ENCODE peak calls at places on chromosomes 2 and 18, in seven cellular contexts. W, L, J, T, O, M and G are unnamed samples.

GRCh38 chr2:53970095-53970897 is 497 bp downstream of the PSME4 start:
- DNase-seq in W (peak), L (peak), J (no peak), T (peak), O (no peak), M (no peak), G (peak)

GRCh38 chr2:143357956-143358355 is 228.7 kb downstream of the ARHGAP15 start:
- DNase-seq in W (no peak), L (no peak), J (peak), T (no peak), O (no peak), M (no peak), G (no peak)

GRCh38 chr2:235230809-235231601 is 262.8 kb upstream of the AGAP1 start:
- DNase-seq in W (no peak), L (no peak), J (no peak), T (no peak), O (no peak), M (no peak), G (no peak)

GRCh38 chr2:198424112-198424511 is 619.7 kb downstream of the PLCL1 start:
- DNase-seq in W (no peak), L (no peak), J (no peak), T (no peak), O (no peak), M (no peak), G (no peak)

GRCh38 chr18:33605250-33605649 is 27.2 kb downstream of the ASXL3 start:
- DNase-seq in W (no peak), L (no peak), J (no peak), T (no peak), O (no peak), M (no peak), G (no peak)

GRCh38 chr2:115908731-115909130 is 1466.3 kb downstream of the DPP10 start:
- DNase-seq in W (no peak), L (no peak), J (no peak), T (no peak), O (no peak), M (no peak), G (no peak)

GRCh38 chr2:2942225-2942624 is 435.4 kb downstream of the EIPR1 start:
- DNase-seq in W (no peak), L (no peak), J (no peak), T (no peak), O (no peak), M (no peak), G (no peak)

GRCh38 chr2:235658371-235659174 is 164.7 kb downstream of the AGAP1 start:
- DNase-seq in W (no peak), L (no peak), J (no peak), T (no peak), O (no peak), M (no peak), G (no peak)

GRCh38 chr2:186065491-186065890 is 326.9 kb downstream of the FSIP2 start:
- DNase-seq in W (no peak), L (no peak), J (no peak), T (no peak), O (no peak), M (no peak), G (no peak)

GRCh38 chr2:224870341-224870740 is 154.2 kb upstream of the CCDC195 start:
- DNase-seq in W (peak), L (no peak), J (no peak), T (no peak), O (no peak), M (no peak), G (no peak)

GRCh38 chr18:46152808-46153617 is 48.8 kb downstream of the HAUS1 start:
- DNase-seq in W (no peak), L (no peak), J (peak), T (peak), O (no peak), M (no peak), G (no peak)

GRCh38 chr2:158457092-158457825 is 507 bp downstream of the PKP4 start:
- DNase-seq in W (peak), L (peak), J (peak), T (peak), O (no peak), M (peak), G (peak)

GRCh38 chr2:47724221-47724981 is 58.5 kb upstream of the MSH6 start:
- DNase-seq in W (peak), L (no peak), J (no peak), T (no peak), O (no peak), M (no peak), G (no peak)

GRCh38 chr2:3518496-3519254 is 656 bp downstream of the ADI1 start:
- DNase-seq in W (peak), L (peak), J (peak), T (peak), O (peak), M (peak), G (peak)

GRCh38 chr2:131040661-131041401 is 52.4 kb downstream of the FAM168B start:
- DNase-seq in W (no peak), L (no peak), J (no peak), T (no peak), O (no peak), M (no peak), G (peak)

GRCh38 chr2:113217455-113218282 is 43.9 kb downstream of the PSD4 start:
- DNase-seq in W (no peak), L (no peak), J (peak), T (no peak), O (no peak), M (no peak), G (no peak)

GRCh38 chr18:7084766-7085080 is 32.9 kb downstream of the LAMA1 start:
- DNase-seq in W (peak), L (no peak), J (no peak), T (no peak), O (no peak), M (no peak), G (no peak)

GRCh38 chr2:200405599-200406298 is 99.3 kb downstream of the SPATS2L start:
- DNase-seq in W (peak), L (no peak), J (no peak), T (peak), O (peak), M (no peak), G (no peak)

GRCh38 chr18:47790036-47790435 is 140.4 kb downstream of the SMAD2 start:
- DNase-seq in W (no peak), L (no peak), J (no peak), T (no peak), O (no peak), M (no peak), G (no peak)

GRCh38 chr2:221546505-221547225 is 25.4 kb downstream of the EPHA4 start:
- DNase-seq in W (no peak), L (no peak), J (no peak), T (no peak), O (peak), M (no peak), G (no peak)

GRCh38 chr2:219521066-219521880 is 7.0 kb downstream of the ASIC4 start:
- DNase-seq in W (peak), L (no peak), J (no peak), T (peak), O (no peak), M (no peak), G (no peak)

GRCh38 chr18:50297621-50298442 is 10.3 kb upstream of the CXXC1 start:
- DNase-seq in W (peak), L (peak), J (peak), T (no peak), O (no peak), M (peak), G (peak)

GRCh38 chr18:23862071-23862470 is 152.5 kb upstream of the TTC39C start:
- DNase-seq in W (peak), L (no peak), J (no peak), T (no peak), O (no peak), M (no peak), G (no peak)

GRCh38 chr18:59096098-59096779 is 43.4 kb upstream of the SEC11C start:
- DNase-seq in W (no peak), L (no peak), J (no peak), T (no peak), O (no peak), M (no peak), G (no peak)

GRCh38 chr2:9416962-9417316 is 6.4 kb downstream of the ITGB1BP1 start:
- DNase-seq in W (no peak), L (no peak), J (no peak), T (no peak), O (no peak), M (no peak), G (no peak)

GRCh38 chr2:67974564-67975430 is 88.0 kb downstream of the C1D start:
- DNase-seq in W (no peak), L (no peak), J (no peak), T (no peak), O (no peak), M (no peak), G (peak)

GRCh38 chr2:151518802-151519201 is 109.1 kb downstream of the RIF1 start:
- DNase-seq in W (peak), L (no peak), J (no peak), T (no peak), O (no peak), M (no peak), G (no peak)

GRCh38 chr2:96430394-96430988 is 74.7 kb downstream of the NEURL3 start:
- DNase-seq in W (no peak), L (no peak), J (peak), T (no peak), O (no peak), M (no peak), G (no peak)

GRCh38 chr18:75915941-75916640 is 488.6 kb upstream of the SMIM21 start:
- DNase-seq in W (no peak), L (no peak), J (peak), T (peak), O (no peak), M (no peak), G (peak)

GRCh38 chr2:224816816-224817215 is 100.7 kb upstream of the CCDC195 start:
- DNase-seq in W (peak), L (no peak), J (no peak), T (no peak), O (peak), M (no peak), G (no peak)

GRCh38 chr2:225683258-225683657 is 283.7 kb downstream of the NYAP2 start:
- DNase-seq in W (no peak), L (no peak), J (no peak), T (no peak), O (no peak), M (no peak), G (no peak)

GRCh38 chr2:218367415-218368149 is 10.9 kb downstream of the CATIP start:
- DNase-seq in W (peak), L (peak), J (peak), T (peak), O (peak), M (peak), G (peak)

GRCh38 chr2:109126501-109126860 is 2.5 kb upstream of the SH3RF3 start:
- DNase-seq in W (peak), L (no peak), J (no peak), T (no peak), O (no peak), M (no peak), G (no peak)

GRCh38 chr2:37168217-37168981 is 11.6 kb upstream of the EIF2AK2 start:
- DNase-seq in W (peak), L (no peak), J (no peak), T (peak), O (peak), M (peak), G (peak)

DNA sequence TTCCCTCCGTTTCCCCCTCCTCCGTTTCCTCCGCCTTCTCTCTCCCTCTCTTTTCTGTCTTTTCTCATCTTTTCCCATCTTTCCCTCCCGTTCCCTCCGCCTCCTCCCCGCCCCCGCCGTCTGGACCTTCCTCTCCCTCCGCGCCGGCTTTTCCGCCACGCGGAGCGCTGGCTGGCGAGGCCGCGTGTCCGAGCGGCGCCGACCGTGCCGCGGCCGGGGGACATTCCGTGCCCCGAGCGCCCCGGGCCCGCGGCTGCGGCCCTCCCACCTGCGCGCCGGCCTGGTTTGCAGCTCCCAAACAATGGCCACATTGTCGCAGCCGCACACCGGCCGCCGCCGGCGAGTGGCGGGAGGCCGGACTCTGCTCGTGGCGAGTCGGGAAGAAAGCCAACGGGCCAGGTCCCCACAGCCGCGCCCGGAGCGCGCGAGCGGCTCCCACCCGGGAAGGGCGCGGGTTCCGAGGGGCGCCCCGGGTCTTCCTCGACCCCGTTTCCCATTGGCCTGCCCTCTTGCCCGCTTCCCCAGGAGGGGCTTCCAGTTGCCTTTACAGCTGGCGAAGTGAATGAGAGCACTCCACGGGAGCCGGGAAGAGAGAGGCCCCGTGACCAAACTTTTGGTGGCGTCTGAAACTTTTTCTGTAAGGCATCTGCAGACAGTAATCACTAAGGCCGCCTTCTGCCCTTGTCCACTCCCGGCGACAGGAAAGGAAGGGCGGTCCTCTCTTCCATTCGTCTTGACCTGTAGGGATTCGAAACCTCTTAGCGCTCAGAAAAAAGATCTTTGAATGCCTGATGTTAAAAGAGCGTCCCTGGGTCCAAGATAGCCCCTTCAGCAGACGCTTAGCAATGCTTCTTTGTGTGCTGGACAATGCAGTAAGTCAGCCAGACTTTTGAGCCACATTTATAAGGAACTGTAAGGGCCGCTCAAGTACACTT is 6.1 kb downstream of the GLI2 start:
- DNase-seq in W (no peak), L (no peak), J (peak), T (no peak), O (no peak), M (no peak), G (no peak)
- TF ChIP-seq POLR2A in W (no peak), L (no peak), J (no peak), T (no peak), O (no peak), M (no peak), G (no peak)

GRCh38 chr2:231685349-231686191 is 22.8 kb upstream of the PTMA start:
- DNase-seq in W (no peak), L (no peak), J (no peak), T (no peak), O (no peak), M (no peak), G (no peak)

GRCh38 chr2:231682546-231683291 is 25.6 kb upstream of the PTMA start:
- DNase-seq in W (no peak), L (no peak), J (no peak), T (no peak), O (no peak), M (no peak), G (no peak)

GRCh38 chr2:231684314-231685223 is 23.8 kb upstream of the PTMA start:
- DNase-seq in W (no peak), L (no peak), J (peak), T (no peak), O (no peak), M (no peak), G (no peak)

GRCh38 chr2:231683292-231683898 is 24.9 kb upstream of the PTMA start:
- DNase-seq in W (no peak), L (no peak), J (no peak), T (no peak), O (no peak), M (no peak), G (no peak)

GRCh38 chr2:231683907-231684306 is 24.4 kb upstream of the PTMA start:
- DNase-seq in W (no peak), L (no peak), J (no peak), T (no peak), O (no peak), M (no peak), G (no peak)
- H3K27ac ChIP-seq in W (no peak), L (no peak), J (no peak), T (no peak), O (no peak), M (no peak), G (no peak)

DNA sequence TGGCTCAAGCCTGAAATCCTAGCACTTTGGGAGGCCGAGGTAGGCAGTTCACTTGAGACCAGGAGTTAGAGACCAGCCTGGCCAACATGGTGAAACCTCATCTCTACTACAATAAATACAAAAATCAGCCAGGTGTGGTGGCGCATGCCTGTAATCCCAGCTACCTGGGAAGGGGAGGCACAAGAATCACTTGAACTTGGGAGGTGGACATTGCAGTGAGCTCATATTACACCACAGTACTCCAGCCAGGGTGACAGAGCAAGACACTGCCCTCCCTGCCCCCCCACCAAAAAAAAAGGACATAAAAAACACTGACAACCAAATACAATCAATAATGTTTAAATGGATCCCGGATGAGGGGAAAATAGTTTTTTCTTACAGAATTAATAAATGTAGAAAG is 7.8 kb downstream of the TIA1 start:
- DNase-seq in W (no peak), L (no peak), J (no peak), T (no peak), O (no peak), M (no peak), G (no peak)
- H3K4me3 ChIP-seq in W (no peak), L (no peak), J (no peak), T (no peak), O (no peak), M (no peak), G (no peak)

GRCh38 chr2:85704800-85705679 is 10.9 kb downstream of the GNLY start:
- DNase-seq in W (no peak), L (no peak), J (no peak), T (no peak), O (no peak), M (no peak), G (no peak)

GRCh38 chr2:85704038-85704437 is 9.9 kb downstream of the GNLY start:
- DNase-seq in W (no peak), L (no peak), J (no peak), T (no peak), O (no peak), M (no peak), G (no peak)

GRCh38 chr2:85706604-85707296 is 12.6 kb downstream of the GNLY start:
- DNase-seq in W (no peak), L (no peak), J (no peak), T (no peak), O (no peak), M (no peak), G (peak)

GRCh38 chr2:85706063-85706462 is 11.9 kb downstream of the GNLY start:
- DNase-seq in W (no peak), L (no peak), J (no peak), T (no peak), O (no peak), M (no peak), G (peak)

DNA sequence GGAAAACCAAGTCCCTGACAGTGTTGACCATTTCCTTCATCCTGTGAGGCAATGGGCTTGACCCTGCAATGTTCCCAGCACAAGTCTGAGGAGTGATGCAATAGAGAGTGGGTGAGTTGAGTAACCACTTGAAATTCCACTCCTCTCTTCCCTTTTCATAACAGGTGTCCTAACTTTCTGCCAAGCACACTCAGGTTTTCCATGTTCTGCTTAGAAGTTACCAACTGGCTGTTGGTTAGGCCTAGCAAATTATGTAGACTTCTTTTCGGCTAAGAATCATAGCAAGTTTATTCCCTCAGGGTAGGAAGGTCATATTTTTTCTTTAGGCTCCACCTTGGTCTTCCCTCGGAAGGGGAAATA is 11.5 kb downstream of the GNLY start:
- DNase-seq in W (peak), L (no peak), J (no peak), T (no peak), O (peak), M (no peak), G (peak)
- TF ChIP-seq POLR2A in W (no peak), L (peak), J (no peak), T (no peak), O (no peak), M (no peak), G (no peak)

DNA sequence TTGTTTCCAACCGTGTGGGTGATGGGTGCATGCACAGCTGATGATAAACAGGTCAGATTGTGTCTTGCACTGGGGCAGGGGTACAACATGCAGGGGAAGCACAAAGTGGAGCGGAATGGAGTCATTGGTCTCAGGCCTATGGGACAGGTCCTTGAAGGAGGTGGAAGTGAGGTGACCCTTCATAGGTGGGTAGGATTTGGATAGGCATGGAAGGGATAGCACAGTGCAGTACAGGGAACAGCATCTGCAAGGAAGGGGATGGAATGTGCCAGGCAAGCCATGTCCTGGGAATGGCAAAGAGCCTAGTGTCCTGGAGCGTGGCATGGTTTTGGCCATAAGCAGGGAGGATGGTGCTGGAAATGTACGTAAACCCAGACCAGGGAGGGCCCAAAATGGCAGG is 143.9 kb downstream of the CAPN13 start:
- DNase-seq in W (no peak), L (no peak), J (no peak), T (no peak), O (no peak), M (no peak), G (no peak)
- H3K27ac ChIP-seq in W (no peak), L (no peak), J (no peak), T (no peak), O (no peak), M (no peak), G (no peak)

GRCh38 chr2:74700643-74701377 is 46.8 kb downstream of the SEMA4F start:
- DNase-seq in W (no peak), L (no peak), J (no peak), T (no peak), O (no peak), M (no peak), G (no peak)

GRCh38 chr2:74704216-74704615 is 50.2 kb downstream of the SEMA4F start:
- DNase-seq in W (no peak), L (no peak), J (no peak), T (no peak), O (no peak), M (no peak), G (no peak)

GRCh38 chr2:74702001-74702715 is 48.1 kb downstream of the SEMA4F start:
- DNase-seq in W (no peak), L (no peak), J (no peak), T (no peak), O (no peak), M (no peak), G (no peak)

GRCh38 chr2:74706741-74707140 is 52.7 kb downstream of the SEMA4F start:
- DNase-seq in W (no peak), L (no peak), J (no peak), T (no peak), O (no peak), M (no peak), G (no peak)

DNA sequence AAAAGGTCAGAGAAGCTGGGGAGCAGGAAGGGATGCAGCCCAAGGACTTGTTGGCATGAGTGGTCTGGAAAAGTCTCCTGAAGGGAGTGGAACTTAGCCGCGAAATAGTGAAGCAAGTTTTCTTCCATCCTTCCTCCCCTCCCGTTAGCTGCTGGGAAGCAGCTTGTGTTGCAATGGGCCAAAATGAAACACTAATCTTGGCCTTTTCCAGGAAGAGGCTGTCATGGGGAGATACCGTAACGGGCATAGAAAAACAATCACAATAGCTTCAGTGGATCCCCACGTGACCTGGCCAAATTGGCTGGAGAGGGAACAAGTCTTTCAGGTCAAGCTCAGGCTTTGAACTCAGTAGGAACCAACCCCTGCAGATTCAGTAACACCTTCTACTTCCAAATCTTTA is 49.3 kb downstream of the SEMA4F start:
- DNase-seq in W (no peak), L (no peak), J (no peak), T (no peak), O (no peak), M (no peak), G (no peak)
- H3K4me3 ChIP-seq in W (no peak), L (no peak), J (no peak), T (no peak), O (no peak), M (no peak), G (no peak)